ENCODE peak calls at places on chromosomes 4 and X, in four cellular contexts. M is NB4, D is body of pancreas, Z is astrocyte of the spinal cord. I is an unnamed sample.

GRCh38 chr4:122777846-122778501 is 45.5 kb downstream of the BBS12 start:
- DNase-seq in M (no peak), D (no peak), Z (peak), I (peak)

GRCh38 chr4:55312491-55313101 is 33.4 kb upstream of the SRD5A3 start:
- DNase-seq in M (peak), D (peak), Z (peak), I (peak)

GRCh38 chrX:63889001-63889400 is 104.0 kb upstream of the ARHGEF9 start:
- DNase-seq in M (no peak), D (no peak), Z (peak), I (peak)

GRCh38 chr4:31645211-31645610 is 925.0 kb downstream of the PCDH7 start:
- DNase-seq in M (no peak), D (no peak), Z (no peak), I (no peak)

GRCh38 chr4:10532155-10532554 is 74.9 kb upstream of the ZNF518B start:
- DNase-seq in M (no peak), D (no peak), Z (no peak), I (no peak)

GRCh38 chr4:22476011-22476410 is 39.9 kb downstream of the ADGRA3 start:
- DNase-seq in M (no peak), D (no peak), Z (no peak), I (peak)

GRCh38 chrX:9349572-9350259 is 115.1 kb upstream of the TBL1X start:
- DNase-seq in M (peak), D (no peak), Z (peak), I (no peak)

GRCh38 chrX:13223868-13224555 is 95.8 kb downstream of the ATXN3L start:
- DNase-seq in M (no peak), D (peak), Z (peak), I (peak)

GRCh38 chr4:40204507-40205258 is 7.9 kb downstream of the RHOH start:
- DNase-seq in M (no peak), D (no peak), Z (no peak), I (no peak)

GRCh38 chr4:87950516-87950915 is 25.0 kb upstream of the SPP1 start:
- DNase-seq in M (no peak), D (no peak), Z (no peak), I (no peak)

GRCh38 chr4:137700072-137700471 is 167.8 kb upstream of the PCDH18 start:
- DNase-seq in M (no peak), D (no peak), Z (peak), I (no peak)

GRCh38 chr4:183335369-183335940 is 13.2 kb upstream of the CLDN24 start:
- DNase-seq in M (peak), D (no peak), Z (peak), I (peak)

GRCh38 chr4:55447826-55448225 is 52.1 kb downstream of the TMEM165 start:
- DNase-seq in M (no peak), D (no peak), Z (peak), I (peak)

GRCh38 chrX:118536687-118537461 is 41.3 kb downstream of the DOCK11 start:
- DNase-seq in M (peak), D (no peak), Z (peak), I (peak)

GRCh38 chrX:65463550-65463949 is 71.0 kb downstream of the LAS1L start:
- DNase-seq in M (no peak), D (no peak), Z (no peak), I (peak)

GRCh38 chrX:129779086-129779672 is 570 bp upstream of the SASH3 start:
- DNase-seq in M (no peak), D (no peak), Z (no peak), I (no peak)

GRCh38 chr4:8639021-8639420 is 46.5 kb downstream of the CPZ start:
- DNase-seq in M (no peak), D (no peak), Z (no peak), I (no peak)

GRCh38 chr4:188719794-188720193 is 580.6 kb downstream of the TRIML1 start:
- DNase-seq in M (no peak), D (no peak), Z (no peak), I (no peak)

GRCh38 chrX:55041514-55041913 is 10.7 kb upstream of the ALAS2 start:
- DNase-seq in M (no peak), D (no peak), Z (no peak), I (no peak)

GRCh38 chrX:154398668-154399526 is 720 bp downstream of the RPL10 start:
- DNase-seq in M (peak), D (peak), Z (peak), I (peak)

GRCh38 chr4:154416183-154416543 is 75.4 kb downstream of the DCHS2 start:
- DNase-seq in M (no peak), D (peak), Z (no peak), I (peak)

GRCh38 chr4:168321006-168321405 is 2.5 kb upstream of the DDX60 start:
- DNase-seq in M (no peak), D (no peak), Z (no peak), I (no peak)

GRCh38 chrX:16836371-16836770 is 33.8 kb downstream of the RBBP7 start:
- DNase-seq in M (peak), D (peak), Z (no peak), I (no peak)

GRCh38 chr4:146132445-146132844 is 43.1 kb upstream of the LSM6 start:
- DNase-seq in M (no peak), D (no peak), Z (no peak), I (no peak)

GRCh38 chrX:104432321-104432720 is 133.7 kb upstream of the IL1RAPL2 start:
- DNase-seq in M (no peak), D (no peak), Z (no peak), I (no peak)

GRCh38 chr4:174629265-174629664 is 107.0 kb upstream of the HPGD start:
- DNase-seq in M (no peak), D (no peak), Z (no peak), I (no peak)

GRCh38 chrX:30864383-30864785 is 24.7 kb downstream of the TAB3 start:
- DNase-seq in M (peak), D (peak), Z (no peak), I (no peak)

GRCh38 chr4:175671491-175671934 is 140.6 kb downstream of the GPM6A start:
- DNase-seq in M (no peak), D (peak), Z (no peak), I (no peak)

GRCh38 chr4:105267280-105267679 is 120.6 kb downstream of the TET2 start:
- DNase-seq in M (no peak), D (no peak), Z (no peak), I (no peak)

GRCh38 chr4:40686081-40686913 is 56.6 kb upstream of the RBM47 start:
- DNase-seq in M (no peak), D (no peak), Z (no peak), I (peak)

GRCh38 chr4:4871267-4872147 is 12.0 kb downstream of the MSX1 start:
- DNase-seq in M (no peak), D (no peak), Z (no peak), I (no peak)

GRCh38 chr4:68175562-68176155 is 46.0 kb upstream of the TMPRSS11F start:
- DNase-seq in M (peak), D (peak), Z (peak), I (peak)

GRCh38 chr4:23890369-23891063 is 669 bp upstream of the PPARGC1A start:
- DNase-seq in M (no peak), D (no peak), Z (peak), I (peak)
- H3K4me3 ChIP-seq in M (no peak), D (no peak), Z (peak), I (peak)

GRCh38 chr4:53490965-53491622 is 100.2 kb downstream of the LNX1 start:
- DNase-seq in M (peak), D (peak), Z (peak), I (peak)
- TF ChIP-seq CTCF in M (peak), D (peak), Z (peak), I (peak)

GRCh38 chr4:165874072-165874798 is 1.2 kb downstream of the TLL1 start:
- DNase-seq in M (no peak), D (no peak), Z (peak), I (peak)

GRCh38 chr4:165872443-165873297 is at the start of gene TLL1:
- DNase-seq in M (no peak), D (peak), Z (peak), I (peak)

GRCh38 chr4:165874799-165875371 is 1.8 kb downstream of the TLL1 start:
- DNase-seq in M (no peak), D (peak), Z (peak), I (no peak)

GRCh38 chr4:165875446-165875845 is 2.4 kb downstream of the TLL1 start:
- DNase-seq in M (no peak), D (no peak), Z (no peak), I (no peak)

DNA sequence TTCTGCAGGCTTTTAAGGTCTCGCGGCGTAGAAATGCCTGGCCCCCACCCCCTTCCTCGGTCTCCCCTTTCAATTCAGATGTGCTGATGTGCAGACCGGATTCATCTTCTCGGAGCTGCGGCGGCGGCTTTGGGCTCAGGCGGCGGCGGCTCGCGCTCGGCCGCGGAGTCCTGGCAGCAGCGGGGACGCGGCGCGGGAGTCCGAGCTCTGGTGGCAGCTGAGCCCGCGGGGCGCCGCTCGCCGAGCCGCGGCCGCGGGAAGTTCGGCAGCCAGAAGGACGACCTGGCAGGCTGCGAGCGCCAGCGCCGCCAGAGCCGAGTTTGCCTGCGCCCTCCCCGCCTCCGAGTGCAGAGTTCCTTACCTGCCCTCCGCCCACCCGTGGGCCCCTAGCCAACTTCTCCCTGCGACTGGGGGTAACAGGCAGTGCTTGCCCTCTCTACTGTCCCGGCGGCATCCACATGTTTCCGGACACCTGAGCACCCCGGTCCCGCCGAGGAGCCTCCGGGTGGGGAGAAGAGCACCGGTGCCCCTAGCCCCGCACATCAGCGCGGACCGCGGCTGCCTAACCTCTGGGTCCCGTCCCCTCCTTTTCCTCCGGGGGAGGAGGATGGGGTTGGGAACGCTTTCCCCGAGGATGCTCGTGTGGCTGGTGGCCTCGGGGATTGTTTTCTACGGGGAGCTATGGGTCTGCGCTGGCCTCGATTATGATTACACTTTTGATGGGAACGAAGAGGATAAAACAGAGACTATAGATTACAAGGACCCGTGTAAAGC is 448 bp downstream of the TLL1 start:
- DNase-seq in M (no peak), D (peak), Z (peak), I (no peak)
- H3K4me3 ChIP-seq in M (no peak), D (peak), Z (peak), I (peak)

DNA sequence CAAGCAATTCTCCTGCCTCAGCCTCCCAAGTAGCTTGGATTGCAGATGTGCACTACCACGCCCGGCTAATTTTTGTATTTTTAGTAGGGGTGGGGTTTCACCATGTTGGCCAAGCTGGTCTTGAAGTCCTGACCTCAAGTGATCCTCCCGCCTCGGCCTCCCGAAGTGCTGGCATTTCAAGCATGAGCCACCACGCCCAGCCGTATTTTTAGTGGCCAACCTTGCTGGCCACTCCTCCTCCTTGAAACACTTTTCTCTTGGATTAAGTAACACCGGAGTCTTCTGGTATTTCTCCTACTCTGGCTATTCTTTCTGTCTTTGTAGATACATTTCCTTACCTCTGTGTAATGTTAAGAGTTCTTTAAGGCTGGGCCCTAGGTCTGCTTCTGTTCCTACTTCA is 11.1 kb upstream of the RPL39 start:
- DNase-seq in M (no peak), D (no peak), Z (no peak), I (no peak)
- TF ChIP-seq CTCF in M (no peak), D (no peak), Z (no peak), I (no peak)

GRCh38 chr4:156575430-156576073 is 396.0 kb downstream of the PDGFC start:
- DNase-seq in M (peak), D (no peak), Z (peak), I (no peak)
- H3K4me3 ChIP-seq in M (no peak), D (no peak), Z (no peak), I (no peak)

GRCh38 chr4:37244583-37245390 is at the start of gene NWD2:
- DNase-seq in M (no peak), D (no peak), Z (peak), I (no peak)
- TF ChIP-seq CTCF in M (no peak), D (no peak), Z (no peak), I (no peak)

GRCh38 chr4:112956458-112956857 is 93.0 kb upstream of the ANK2 start:
- DNase-seq in M (no peak), D (no peak), Z (no peak), I (no peak)

GRCh38 chr4:112947616-112948015 is 101.8 kb upstream of the ANK2 start:
- DNase-seq in M (no peak), D (no peak), Z (no peak), I (no peak)

GRCh38 chr4:112952301-112952700 is 97.2 kb upstream of the ANK2 start:
- DNase-seq in M (no peak), D (no peak), Z (no peak), I (no peak)

GRCh38 chr4:112953295-112953694 is 96.2 kb upstream of the ANK2 start:
- DNase-seq in M (no peak), D (no peak), Z (no peak), I (no peak)

GRCh38 chr4:112951362-112951962 is 98.0 kb upstream of the ANK2 start:
- DNase-seq in M (peak), D (no peak), Z (peak), I (peak)
- H3K4me3 ChIP-seq in M (no peak), D (no peak), Z (no peak), I (no peak)

GRCh38 chr4:120053916-120054315 is 12.7 kb downstream of the MAD2L1 start:
- DNase-seq in M (peak), D (no peak), Z (no peak), I (no peak)

GRCh38 chr4:120057416-120057815 is 9.2 kb downstream of the MAD2L1 start:
- DNase-seq in M (no peak), D (no peak), Z (no peak), I (no peak)

GRCh38 chr4:120055167-120055566 is 11.5 kb downstream of the MAD2L1 start:
- DNase-seq in M (no peak), D (no peak), Z (no peak), I (no peak)

GRCh38 chr4:120055795-120056194 is 10.9 kb downstream of the MAD2L1 start:
- DNase-seq in M (no peak), D (no peak), Z (no peak), I (no peak)

GRCh38 chr4:120056249-120056648 is 10.4 kb downstream of the MAD2L1 start:
- DNase-seq in M (no peak), D (no peak), Z (peak), I (peak)
- TF ChIP-seq CTCF in M (no peak), D (peak), Z (peak), I (peak)

GRCh38 chr4:48484494-48485168 is 1.5 kb downstream of the SLC10A4 start:
- DNase-seq in M (no peak), D (no peak), Z (no peak), I (no peak)
- H3K4me3 ChIP-seq in M (no peak), D (no peak), Z (no peak), I (no peak)

I was measured in fibroblast of villous mesenchyme.